ENCODE peak calls at places on chromosomes 11 and 22, in six cellular contexts. J is NCI-H1105 treated with DMSO at 0.1 percent for 48 hours, W is ecto neural progenitor cell, M is Daoy, K is heart left ventricle, R is cardiac fibroblast. G is an unnamed sample.

GRCh38 chr11:7575841-7576451 is 62.1 kb downstream of the PPFIBP2 start:
- DNase-seq in M (peak; percentile 54), J (no peak), W (peak; percentile 55), K (peak; percentile 24), R (no peak), G (no peak)

GRCh38 chr11:2480874-2481220 is 36.0 kb downstream of the KCNQ1 start:
- DNase-seq in K (no peak), R (no peak), M (no peak), J (no peak), W (no peak), G (peak; percentile 42)

GRCh38 chr11:1444321-1444720 is 42.3 kb downstream of the MOB2 start:
- DNase-seq in M (no peak), R (no peak), W (no peak), K (no peak), J (no peak), G (no peak)

GRCh38 chr11:111148953-111149352 is 96.6 kb upstream of the POU2AF2 start:
- DNase-seq in J (no peak), M (no peak), W (no peak), K (no peak), R (peak; percentile 21), G (no peak)

GRCh38 chr22:49760280-49760629 is 67.4 kb downstream of the BRD1 start:
- DNase-seq in K (no peak), W (peak; percentile 30), M (no peak), J (no peak), R (no peak), G (no peak)

GRCh38 chr11:92886243-92886905 is 83.1 kb upstream of the MTNR1B start:
- DNase-seq in K (peak; percentile 18), M (peak; percentile 59), J (peak; percentile 83), W (peak; percentile 60), R (peak; percentile 69), G (no peak)

GRCh38 chr22:45511847-45512261 is 9.2 kb downstream of the FBLN1 start:
- DNase-seq in J (no peak), M (peak; percentile 75), K (peak; percentile 78), W (no peak), R (peak; percentile 83), G (peak; percentile 96)

GRCh38 chr11:76610871-76611475 is 59.6 kb downstream of the LRRC32 start:
- DNase-seq in K (peak; percentile 69), J (peak; percentile 74), M (no peak), R (no peak), W (peak; percentile 58), G (peak; percentile 64)

GRCh38 chr11:9037046-9037780 is 33.4 kb upstream of the NRIP3 start:
- DNase-seq in R (no peak), J (no peak), M (no peak), K (no peak), W (peak; percentile 71), G (no peak)

GRCh38 chr22:25172153-25172552 is 27.5 kb upstream of the CRYBB3 start:
- DNase-seq in M (no peak), J (no peak), W (no peak), R (no peak), K (no peak), G (no peak)

GRCh38 chr22:25039255-25039654 is 86.7 kb downstream of the KIAA1671 start:
- DNase-seq in M (no peak), K (no peak), W (no peak), J (no peak), R (no peak), G (no peak)

GRCh38 chr22:35394810-35395563 is 5.0 kb upstream of the MCM5 start:
- DNase-seq in R (no peak), K (no peak), M (no peak), J (no peak), W (no peak), G (no peak)

GRCh38 chr11:12725047-12725862 is 51.0 kb downstream of the TEAD1 start:
- DNase-seq in W (no peak), M (no peak), J (no peak), R (no peak), K (no peak), G (no peak)

GRCh38 chr22:38799265-38800002 is 5.5 kb upstream of the DNAL4 start:
- DNase-seq in W (no peak), J (peak; percentile 5), R (peak; percentile 92), M (peak; percentile 48), K (no peak), G (no peak)

GRCh38 chr11:89487016-89487415 is 4.2 kb downstream of the NOX4 start:
- DNase-seq in K (no peak), M (no peak), J (no peak), R (peak; percentile 66), W (no peak), G (no peak)

GRCh38 chr11:85627332-85627997 is at the start of gene DLG2:
- DNase-seq in W (peak; percentile 55), K (no peak), M (peak; percentile 34), J (peak; percentile 44), R (peak; percentile 54), G (no peak)

GRCh38 chr22:35349704-35350538 is 31.0 kb upstream of the HMOX1 start:
- DNase-seq in M (no peak), J (peak; percentile 90), W (no peak), K (no peak), R (no peak), G (no peak)

GRCh38 chr11:705646-706438 is at the start of gene EPS8L2:
- DNase-seq in W (no peak), K (no peak), R (no peak), J (no peak), M (no peak), G (no peak)

GRCh38 chr22:29055192-29055830 is 6.3 kb downstream of the C22orf31 start:
- DNase-seq in J (no peak), K (no peak), R (no peak), M (no peak), W (no peak), G (no peak)

GRCh38 chr22:26480611-26480932 is 3.0 kb downstream of the HPS4 start:
- DNase-seq in W (no peak), R (no peak), K (no peak), M (no peak), J (no peak), G (no peak)

GRCh38 chr22:23202812-23203451 is 22.6 kb downstream of the BCR start:
- DNase-seq in K (no peak), J (no peak), W (no peak), M (no peak), R (no peak), G (no peak)

GRCh38 chr22:23478175-23478574 is 101.9 kb downstream of the IGLL1 start:
- DNase-seq in R (peak; percentile 3), M (peak; percentile 61), W (no peak), K (no peak), J (no peak), G (no peak)

GRCh38 chr22:41285441-41285819 is 557 bp downstream of the RANGAP1 start:
- DNase-seq in J (peak; percentile 47), R (peak; percentile 93), K (peak; percentile 27), M (peak; percentile 92), W (peak; percentile 71), G (no peak)

GRCh38 chr11:70551323-70552166 is 153.2 kb downstream of the CTTN start:
- DNase-seq in R (no peak), M (peak; percentile 57), J (no peak), K (no peak), W (no peak), G (no peak)

GRCh38 chr11:8031248-8032115 is 44.3 kb downstream of the EIF3F start:
- DNase-seq in R (no peak), J (no peak), K (no peak), W (peak; percentile 47), M (no peak), G (peak; percentile 83)

GRCh38 chr22:27790396-27791216 is 10.9 kb downstream of the MN1 start:
- DNase-seq in R (peak; percentile 58), M (no peak), K (no peak), W (no peak), J (no peak), G (no peak)

GRCh38 chr11:19328586-19329311 is 88.0 kb upstream of the E2F8 start:
- DNase-seq in M (no peak), J (no peak), R (peak; percentile 55), K (no peak), W (no peak), G (no peak)

GRCh38 chr11:123438191-123438627 is 8.1 kb downstream of the GRAMD1B start:
- DNase-seq in M (peak; percentile 36), W (peak; percentile 71), J (no peak), R (no peak), K (no peak), G (no peak)

GRCh38 chr11:128266893-128267292 is 320.5 kb downstream of the ETS1 start:
- DNase-seq in J (no peak), K (no peak), M (no peak), W (no peak), R (no peak), G (no peak)

GRCh38 chr22:21009638-21010425 is 5.1 kb upstream of the P2RX6 start:
- DNase-seq in K (no peak), W (peak; percentile 68), R (peak; percentile 53), J (no peak), M (peak; percentile 41), G (no peak)

GRCh38 chr11:101487775-101488174 is 96.0 kb downstream of the TRPC6 start:
- DNase-seq in R (peak; percentile 72), K (no peak), J (no peak), W (no peak), M (no peak), G (no peak)

GRCh38 chr22:44181912-44182590 is 1.3 kb downstream of the PARVG start:
- DNase-seq in R (no peak), K (no peak), W (no peak), J (no peak), M (no peak), G (no peak)

GRCh38 chr22:30867746-30868662 is 100.6 kb downstream of the MORC2 start:
- DNase-seq in K (peak; percentile 1), J (no peak), M (no peak), W (no peak), R (no peak), G (peak; percentile 89)

GRCh38 chr22:47006869-47007268 is 244.4 kb downstream of the TBC1D22A start:
- DNase-seq in W (no peak), R (no peak), M (no peak), J (no peak), K (no peak), G (no peak)

GRCh38 chr11:68962527-68963250 is 18.1 kb downstream of the MRGPRD start:
- DNase-seq in M (no peak), W (no peak), J (no peak), K (no peak), R (no peak), G (no peak)

GRCh38 chr11:116234989-116235567 is 537.7 kb downstream of the BUD13 start:
- DNase-seq in J (no peak), M (no peak), R (no peak), K (no peak), W (no peak), G (no peak)

G was measured in vagina.